ENCODE peak calls at places on chromosome 3, in four cellular contexts. M is HCT116, I is lower leg skin, H is transverse colon. A is an unnamed sample.

GRCh38 chr3:105473521-105474223 is 107.0 kb downstream of the ALCAM start:
- DNase-seq in M (no peak), I (no peak), H (no peak), A (no peak)

GRCh38 chr3:15443826-15444524 is 16.6 kb downstream of the EAF1 start:
- DNase-seq in M (no peak), I (no peak), H (no peak), A (peak)

GRCh38 chr3:9549600-9549999 is 4.0 kb downstream of the LHFPL4 start:
- DNase-seq in M (no peak), I (no peak), H (no peak), A (no peak)

GRCh38 chr3:98901032-98901464 is 447 bp downstream of the DCBLD2 start:
- DNase-seq in M (no peak), I (peak), H (peak), A (peak)

GRCh38 chr3:173398111-173398479 is 551 bp downstream of the NLGN1 start:
- DNase-seq in M (no peak), I (no peak), H (no peak), A (no peak)

GRCh38 chr3:185279582-185280138 is 25.8 kb upstream of the EHHADH start:
- DNase-seq in M (no peak), I (no peak), H (no peak), A (no peak)

GRCh38 chr3:157441102-157441622 is 4.5 kb downstream of the PTX3 start:
- DNase-seq in M (no peak), I (no peak), H (no peak), A (no peak)

GRCh38 chr3:129440648-129441190 is 695 bp downstream of the IFT122 start:
- DNase-seq in M (no peak), I (no peak), H (no peak), A (no peak)

GRCh38 chr3:197809356-197810020 is 18.4 kb downstream of the LRCH3 start:
- DNase-seq in M (no peak), I (no peak), H (no peak), A (no peak)

GRCh38 chr3:57179580-57180410 is 14.6 kb upstream of the IL17RD start:
- DNase-seq in M (no peak), I (no peak), H (no peak), A (no peak)

GRCh38 chr3:127384717-127385539 is 97.1 kb upstream of the PRR20G start:
- DNase-seq in M (no peak), I (no peak), H (no peak), A (no peak)

GRCh38 chr3:184381261-184382224 is 1.7 kb downstream of the CHRD start:
- DNase-seq in M (no peak), I (no peak), H (no peak), A (no peak)

GRCh38 chr3:66423791-66424190 is 77.0 kb downstream of the LRIG1 start:
- DNase-seq in M (no peak), I (no peak), H (no peak), A (no peak)

GRCh38 chr3:25727316-25727715 is 55.9 kb downstream of the NGLY1 start:
- DNase-seq in M (no peak), I (no peak), H (no peak), A (no peak)

GRCh38 chr3:10315101-10315500 is 5.8 kb downstream of the SEC13 start:
- DNase-seq in M (no peak), I (no peak), H (no peak), A (no peak)

GRCh38 chr3:141950572-141951493 is 74.4 kb downstream of the ATP1B3 start:
- DNase-seq in M (no peak), I (no peak), H (no peak), A (no peak)

DNA sequence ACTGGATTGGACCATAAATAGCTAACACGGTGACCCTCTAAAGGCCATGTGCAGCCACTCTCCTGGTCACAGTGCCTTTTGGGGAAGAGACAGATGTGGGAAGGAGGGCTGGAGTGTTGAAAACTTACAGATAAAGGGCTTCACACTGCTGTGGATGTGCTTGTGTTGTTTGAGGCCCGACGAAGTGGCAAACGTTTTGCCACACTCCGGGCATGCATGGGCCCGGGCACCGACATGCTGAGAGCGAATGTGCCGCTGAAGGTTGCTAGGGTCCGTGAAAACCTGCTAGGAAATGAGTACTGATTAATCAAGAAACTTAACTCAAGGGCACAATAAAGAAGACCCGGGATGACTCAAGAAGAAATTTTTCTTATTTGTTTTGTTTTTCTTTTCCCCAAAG is 542.6 kb downstream of the MECOM start:
- DNase-seq in M (no peak), I (no peak), H (no peak), A (no peak)
- TF ChIP-seq POLR2A in M (no peak), I (no peak), H (no peak), A (no peak)

GRCh38 chr3:40895109-40895508 is 304.2 kb upstream of the CTNNB1 start:
- DNase-seq in M (no peak), I (no peak), H (no peak), A (no peak)

GRCh38 chr3:40901298-40901697 is 298.0 kb upstream of the CTNNB1 start:
- DNase-seq in M (no peak), I (no peak), H (no peak), A (no peak)

GRCh38 chr3:40899286-40899712 is 300.0 kb upstream of the CTNNB1 start:
- DNase-seq in M (no peak), I (no peak), H (no peak), A (no peak)
- TF ChIP-seq CTCF in M (no peak), I (no peak), H (no peak), A (no peak)

DNA sequence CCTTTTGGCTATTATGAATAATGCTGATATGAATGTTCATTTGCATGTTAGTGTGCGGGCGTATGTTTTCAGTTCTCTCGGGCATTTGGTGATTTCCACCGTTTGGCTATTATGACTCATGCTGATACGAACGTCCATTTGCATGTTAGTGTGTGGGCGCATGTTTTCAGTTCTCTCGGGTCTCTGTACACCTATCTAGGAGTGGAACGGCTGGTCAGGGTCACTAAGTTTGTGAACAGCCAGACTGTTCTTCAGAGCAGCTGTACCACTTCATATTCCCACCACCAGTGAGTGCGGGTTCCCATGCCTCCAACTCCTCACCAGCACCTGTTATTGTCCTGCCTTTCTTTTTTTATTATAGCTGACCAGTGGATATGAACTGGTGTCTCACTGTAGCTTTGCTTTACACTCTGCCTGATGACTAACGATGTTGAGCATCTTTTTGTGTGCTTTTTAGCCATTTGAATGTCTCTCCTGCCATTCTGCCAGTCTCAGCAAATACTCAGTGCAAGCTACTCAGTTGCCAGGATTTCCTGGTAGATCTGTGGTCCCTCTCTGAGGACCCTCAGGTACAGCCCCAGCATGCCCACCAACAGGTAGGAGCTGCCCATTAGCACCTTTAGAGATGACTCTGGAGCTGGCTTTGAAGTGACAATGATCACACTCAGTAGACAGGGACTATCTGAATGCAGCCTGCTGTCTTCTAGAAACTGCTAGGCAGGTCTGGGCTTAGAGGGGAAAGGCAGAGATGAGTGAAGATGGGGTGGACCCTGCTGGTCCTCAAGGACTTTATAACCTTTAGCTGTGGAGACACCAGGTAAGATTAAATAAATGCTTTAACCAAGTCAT is 141.1 kb downstream of the XXYLT1 start:
- DNase-seq in M (no peak), I (no peak), H (no peak), A (no peak)
- TF ChIP-seq POLR2A in M (no peak), I (no peak), H (no peak), A (no peak)

DNA sequence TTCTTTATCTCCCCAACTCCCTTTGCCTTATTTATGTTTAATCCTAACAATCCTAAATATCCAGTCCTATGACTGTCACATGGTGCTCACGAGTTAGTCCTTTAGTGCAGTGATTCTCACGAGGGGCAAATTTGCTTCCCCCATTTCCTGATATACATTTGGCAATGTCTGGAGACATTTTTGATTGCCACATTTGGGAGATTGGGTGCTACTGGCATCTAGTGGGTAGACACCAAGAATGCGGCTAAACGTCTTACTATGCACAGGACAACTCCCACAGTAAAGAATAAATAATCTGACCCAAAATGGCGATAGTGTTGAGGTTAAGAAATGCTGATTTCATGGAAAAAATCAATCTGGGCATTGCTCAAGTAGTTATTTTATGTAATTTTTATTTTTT is 466.5 kb downstream of the ROBO2 start:
- DNase-seq in M (no peak), I (no peak), H (no peak), A (no peak)
- TF ChIP-seq CTCF in M (no peak), I (no peak), H (no peak), A (peak)

A was measured in right lobe of liver.